ENCODE peak calls at places on chromosomes 7 and 10, in nine cellular contexts. One of them, this sample, is unnamed.
A peak's percentile ranks its signal among the peaks of the same experiment; 100 is the strongest.

GRCh38 chr10:3898821-3899220 is 113.8 kb upstream of the KLF6 start:
- DNase-seq in psoas muscle: no peak
- DNase-seq in tibial artery: no peak
- DNase-seq in endothelial cell of umbilical vein: no peak
- DNase-seq in MCF 10A: peak; percentile 78
- DNase-seq in uterus: no peak
- DNase-seq in GM12865: no peak
- DNase-seq in ovary: no peak
- DNase-seq in esophagus squamous epithelium: no peak
- DNase-seq in this sample: no peak

GRCh38 chr10:971613-972012 is 16.6 kb upstream of the GTPBP4 start:
- DNase-seq in psoas muscle: no peak
- DNase-seq in tibial artery: no peak
- DNase-seq in endothelial cell of umbilical vein: no peak
- DNase-seq in MCF 10A: no peak
- DNase-seq in uterus: no peak
- DNase-seq in GM12865: no peak
- DNase-seq in ovary: no peak
- DNase-seq in esophagus squamous epithelium: no peak
- DNase-seq in this sample: no peak

GRCh38 chr10:131584286-131584685 is 272.8 kb upstream of the TCERG1L start:
- DNase-seq in psoas muscle: no peak
- DNase-seq in tibial artery: no peak
- DNase-seq in endothelial cell of umbilical vein: no peak
- DNase-seq in MCF 10A: no peak
- DNase-seq in uterus: no peak
- DNase-seq in GM12865: no peak
- DNase-seq in ovary: no peak
- DNase-seq in esophagus squamous epithelium: no peak
- DNase-seq in this sample: no peak

GRCh38 chr7:131563918-131564317 is 7.5 kb upstream of the PODXL start:
- DNase-seq in psoas muscle: no peak
- DNase-seq in tibial artery: no peak
- DNase-seq in endothelial cell of umbilical vein: no peak
- DNase-seq in MCF 10A: no peak
- DNase-seq in uterus: no peak
- DNase-seq in GM12865: no peak
- DNase-seq in ovary: no peak
- DNase-seq in esophagus squamous epithelium: no peak
- DNase-seq in this sample: no peak

GRCh38 chr7:21953766-21954165 is 8.1 kb upstream of the CDCA7L start:
- DNase-seq in psoas muscle: no peak
- DNase-seq in tibial artery: no peak
- DNase-seq in endothelial cell of umbilical vein: no peak
- DNase-seq in MCF 10A: no peak
- DNase-seq in uterus: no peak
- DNase-seq in GM12865: no peak
- DNase-seq in ovary: no peak
- DNase-seq in esophagus squamous epithelium: no peak
- DNase-seq in this sample: no peak

GRCh38 chr10:88592425-88592824 is 5.9 kb downstream of the LIPJ start:
- DNase-seq in psoas muscle: no peak
- DNase-seq in tibial artery: no peak
- DNase-seq in endothelial cell of umbilical vein: no peak
- DNase-seq in MCF 10A: peak; percentile 5
- DNase-seq in uterus: no peak
- DNase-seq in GM12865: no peak
- DNase-seq in ovary: no peak
- DNase-seq in esophagus squamous epithelium: no peak
- DNase-seq in this sample: no peak

GRCh38 chr7:37524807-37525206 is 76.1 kb upstream of the ELMO1 start:
- DNase-seq in psoas muscle: no peak
- DNase-seq in tibial artery: no peak
- DNase-seq in endothelial cell of umbilical vein: no peak
- DNase-seq in MCF 10A: no peak
- DNase-seq in uterus: no peak
- DNase-seq in GM12865: no peak
- DNase-seq in ovary: no peak
- DNase-seq in esophagus squamous epithelium: no peak
- DNase-seq in this sample: no peak

GRCh38 chr7:158094046-158094445 is 493.6 kb downstream of the PTPRN2 start:
- DNase-seq in psoas muscle: no peak
- DNase-seq in tibial artery: no peak
- DNase-seq in endothelial cell of umbilical vein: no peak
- DNase-seq in MCF 10A: no peak
- DNase-seq in uterus: no peak
- DNase-seq in GM12865: no peak
- DNase-seq in ovary: no peak
- DNase-seq in esophagus squamous epithelium: no peak
- DNase-seq in this sample: no peak

GRCh38 chr7:133662276-133662675 is 409.4 kb downstream of the EXOC4 start:
- DNase-seq in psoas muscle: no peak
- DNase-seq in tibial artery: no peak
- DNase-seq in endothelial cell of umbilical vein: no peak
- DNase-seq in MCF 10A: no peak
- DNase-seq in uterus: no peak
- DNase-seq in GM12865: no peak
- DNase-seq in ovary: no peak
- DNase-seq in esophagus squamous epithelium: no peak
- DNase-seq in this sample: no peak

GRCh38 chr10:51527806-51528205 is 171.6 kb downstream of the CSTF2T start:
- DNase-seq in psoas muscle: no peak
- DNase-seq in tibial artery: no peak
- DNase-seq in endothelial cell of umbilical vein: peak; percentile 41
- DNase-seq in MCF 10A: no peak
- DNase-seq in uterus: no peak
- DNase-seq in GM12865: no peak
- DNase-seq in ovary: no peak
- DNase-seq in esophagus squamous epithelium: no peak
- DNase-seq in this sample: no peak

GRCh38 chr10:35420044-35420443 is 83.7 kb downstream of the CCNY start:
- DNase-seq in psoas muscle: no peak
- DNase-seq in tibial artery: no peak
- DNase-seq in endothelial cell of umbilical vein: peak; percentile 47
- DNase-seq in MCF 10A: peak; percentile 34
- DNase-seq in uterus: peak; percentile 24
- DNase-seq in GM12865: no peak
- DNase-seq in ovary: no peak
- DNase-seq in esophagus squamous epithelium: no peak
- DNase-seq in this sample: no peak

GRCh38 chr10:103829838-103830465 is 25.4 kb downstream of the SH3PXD2A start:
- DNase-seq in psoas muscle: no peak
- DNase-seq in tibial artery: no peak
- DNase-seq in endothelial cell of umbilical vein: peak; percentile 80
- DNase-seq in MCF 10A: no peak
- DNase-seq in uterus: no peak
- DNase-seq in GM12865: no peak
- DNase-seq in ovary: no peak
- DNase-seq in esophagus squamous epithelium: no peak
- DNase-seq in this sample: no peak

GRCh38 chr10:118698421-118698820 is 56.3 kb downstream of the CACUL1 start:
- DNase-seq in psoas muscle: no peak
- DNase-seq in tibial artery: no peak
- DNase-seq in endothelial cell of umbilical vein: peak; percentile 71
- DNase-seq in MCF 10A: peak; percentile 32
- DNase-seq in uterus: no peak
- DNase-seq in GM12865: peak; percentile 80
- DNase-seq in ovary: no peak
- DNase-seq in esophagus squamous epithelium: no peak
- DNase-seq in this sample: peak; percentile 42

GRCh38 chr10:74909665-74910064 is 83.3 kb downstream of the KAT6B start:
- DNase-seq in psoas muscle: no peak
- DNase-seq in tibial artery: no peak
- DNase-seq in endothelial cell of umbilical vein: no peak
- DNase-seq in MCF 10A: no peak
- DNase-seq in uterus: no peak
- DNase-seq in GM12865: no peak
- DNase-seq in ovary: no peak
- DNase-seq in esophagus squamous epithelium: no peak
- DNase-seq in this sample: no peak

GRCh38 chr10:120943542-120943941 is 92.4 kb downstream of the WDR11 start:
- DNase-seq in psoas muscle: no peak
- DNase-seq in tibial artery: no peak
- DNase-seq in endothelial cell of umbilical vein: no peak
- DNase-seq in MCF 10A: no peak
- DNase-seq in uterus: no peak
- DNase-seq in GM12865: no peak
- DNase-seq in ovary: no peak
- DNase-seq in esophagus squamous epithelium: no peak
- DNase-seq in this sample: no peak

GRCh38 chr7:129434172-129434845 is at the start of gene STRIP2:
- DNase-seq in psoas muscle: peak; percentile 96
- DNase-seq in tibial artery: peak; percentile 93
- DNase-seq in endothelial cell of umbilical vein: peak; percentile 92
- DNase-seq in MCF 10A: peak; percentile 84
- DNase-seq in uterus: peak; percentile 86
- DNase-seq in GM12865: peak; percentile 90
- DNase-seq in ovary: peak; percentile 91
- DNase-seq in esophagus squamous epithelium: peak; percentile 17
- DNase-seq in this sample: peak; percentile 94

GRCh38 chr7:2934984-2935740 is 91.1 kb upstream of the GNA12 start:
- DNase-seq in psoas muscle: no peak
- DNase-seq in tibial artery: peak; percentile 51
- DNase-seq in endothelial cell of umbilical vein: no peak
- DNase-seq in MCF 10A: no peak
- DNase-seq in uterus: no peak
- DNase-seq in GM12865: no peak
- DNase-seq in ovary: no peak
- DNase-seq in esophagus squamous epithelium: no peak
- DNase-seq in this sample: no peak

GRCh38 chr7:2932761-2933251 is 88.7 kb upstream of the GNA12 start:
- DNase-seq in psoas muscle: no peak
- DNase-seq in tibial artery: peak; percentile 51
- DNase-seq in endothelial cell of umbilical vein: no peak
- DNase-seq in MCF 10A: no peak
- DNase-seq in uterus: no peak
- DNase-seq in GM12865: no peak
- DNase-seq in ovary: no peak
- DNase-seq in esophagus squamous epithelium: no peak
- DNase-seq in this sample: no peak

GRCh38 chr7:2936301-2936700 is 92.2 kb upstream of the GNA12 start:
- DNase-seq in psoas muscle: no peak
- DNase-seq in tibial artery: peak; percentile 17
- DNase-seq in endothelial cell of umbilical vein: no peak
- DNase-seq in MCF 10A: no peak
- DNase-seq in uterus: no peak
- DNase-seq in GM12865: no peak
- DNase-seq in ovary: no peak
- DNase-seq in esophagus squamous epithelium: no peak
- DNase-seq in this sample: no peak

GRCh38 chr7:2936891-2937580 is 92.9 kb upstream of the GNA12 start:
- DNase-seq in psoas muscle: no peak
- DNase-seq in tibial artery: peak; percentile 43
- DNase-seq in endothelial cell of umbilical vein: no peak
- DNase-seq in MCF 10A: no peak
- DNase-seq in uterus: no peak
- DNase-seq in GM12865: no peak
- DNase-seq in ovary: no peak
- DNase-seq in esophagus squamous epithelium: no peak
- DNase-seq in this sample: no peak

GRCh38 chr7:2934211-2934731 is 90.2 kb upstream of the GNA12 start:
- DNase-seq in psoas muscle: no peak
- DNase-seq in tibial artery: peak; percentile 43
- DNase-seq in endothelial cell of umbilical vein: peak; percentile 44
- DNase-seq in MCF 10A: peak; percentile 77
- DNase-seq in uterus: no peak
- DNase-seq in GM12865: no peak
- DNase-seq in ovary: no peak
- DNase-seq in esophagus squamous epithelium: no peak
- DNase-seq in this sample: no peak
- TF ChIP-seq CTCF in psoas muscle: no peak
- TF ChIP-seq CTCF in tibial artery: no peak
- TF ChIP-seq CTCF in endothelial cell of umbilical vein: peak; percentile 15
- TF ChIP-seq CTCF in MCF 10A: peak; percentile 34
- TF ChIP-seq CTCF in uterus: no peak
- TF ChIP-seq CTCF in GM12865: no peak
- TF ChIP-seq CTCF in ovary: no peak
- TF ChIP-seq CTCF in esophagus squamous epithelium: no peak
- TF ChIP-seq CTCF in this sample: no peak

DNA sequence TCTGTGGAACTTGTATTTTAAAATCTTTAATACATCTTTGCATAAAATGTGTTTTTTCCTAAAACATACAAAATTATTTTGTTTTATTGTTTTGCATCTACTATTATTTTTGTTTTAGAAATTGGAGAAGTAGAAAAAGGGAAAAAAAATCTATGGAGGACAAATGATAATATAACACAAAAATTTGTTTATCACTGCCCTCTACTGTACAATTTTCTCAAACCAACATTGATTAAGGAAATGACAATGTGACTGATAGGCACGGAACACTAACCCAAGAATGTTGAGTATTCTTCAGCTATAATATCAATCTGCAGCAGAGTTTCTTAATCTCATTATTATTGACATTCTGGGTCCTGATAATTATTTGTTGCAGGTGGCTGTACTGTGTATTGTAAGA is 9.5 kb upstream of the ING3 start:
- DNase-seq in psoas muscle: no peak
- DNase-seq in tibial artery: no peak
- DNase-seq in endothelial cell of umbilical vein: peak; percentile 75
- DNase-seq in MCF 10A: peak; percentile 16
- DNase-seq in uterus: no peak
- DNase-seq in GM12865: no peak
- DNase-seq in ovary: no peak
- DNase-seq in esophagus squamous epithelium: no peak
- DNase-seq in this sample: no peak
- TF ChIP-seq CTCF in psoas muscle: peak; percentile 41
- TF ChIP-seq CTCF in tibial artery: peak; percentile 35
- TF ChIP-seq CTCF in endothelial cell of umbilical vein: no peak
- TF ChIP-seq CTCF in MCF 10A: no peak
- TF ChIP-seq CTCF in uterus: no peak
- TF ChIP-seq CTCF in GM12865: no peak
- TF ChIP-seq CTCF in ovary: no peak
- TF ChIP-seq CTCF in esophagus squamous epithelium: no peak
- TF ChIP-seq CTCF in this sample: peak; percentile 31

DNA sequence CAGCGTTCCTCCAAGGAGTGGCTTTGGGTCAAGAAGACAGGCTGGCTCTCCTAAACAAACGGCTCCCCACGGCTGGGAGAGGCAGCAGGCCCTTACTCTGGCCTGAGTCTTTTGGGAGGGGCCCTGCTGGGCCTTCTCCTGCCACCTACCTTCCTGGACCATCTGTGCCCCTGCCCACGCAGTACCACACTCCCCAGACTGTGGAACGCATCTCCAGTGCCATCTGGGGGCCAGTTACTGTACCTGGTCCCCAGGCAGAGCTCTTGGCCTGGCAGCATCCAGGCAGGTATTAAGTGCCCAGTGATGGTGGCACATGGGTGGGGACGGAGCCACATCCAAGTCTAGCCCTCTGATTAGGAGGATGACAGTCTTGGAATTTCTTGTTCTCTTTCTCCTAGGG is 14.4 kb downstream of the ALKBH4 start:
- DNase-seq in psoas muscle: no peak
- DNase-seq in tibial artery: no peak
- DNase-seq in endothelial cell of umbilical vein: no peak
- DNase-seq in MCF 10A: peak; percentile 22
- DNase-seq in uterus: no peak
- DNase-seq in GM12865: peak; percentile 69
- DNase-seq in ovary: no peak
- DNase-seq in esophagus squamous epithelium: no peak
- DNase-seq in this sample: no peak
- TF ChIP-seq CTCF in psoas muscle: peak; percentile 12
- TF ChIP-seq CTCF in tibial artery: no peak
- TF ChIP-seq CTCF in endothelial cell of umbilical vein: peak; percentile 22
- TF ChIP-seq CTCF in MCF 10A: no peak
- TF ChIP-seq CTCF in uterus: no peak
- TF ChIP-seq CTCF in GM12865: peak; percentile 52
- TF ChIP-seq CTCF in ovary: no peak
- TF ChIP-seq CTCF in esophagus squamous epithelium: no peak
- TF ChIP-seq CTCF in this sample: peak; percentile 63

GRCh38 chr7:74656911-74657691 is 417 bp upstream of the GTF2I start:
- DNase-seq in psoas muscle: peak; percentile 99
- DNase-seq in tibial artery: peak; percentile 98
- DNase-seq in endothelial cell of umbilical vein: peak; percentile 97
- DNase-seq in MCF 10A: peak; percentile 97
- DNase-seq in uterus: peak; percentile 97
- DNase-seq in GM12865: peak; percentile 100
- DNase-seq in ovary: peak; percentile 97
- DNase-seq in esophagus squamous epithelium: peak; percentile 90
- DNase-seq in this sample: peak; percentile 93
- TF ChIP-seq CTCF in psoas muscle: peak; percentile 14
- TF ChIP-seq CTCF in tibial artery: no peak
- TF ChIP-seq CTCF in endothelial cell of umbilical vein: peak; percentile 19
- TF ChIP-seq CTCF in MCF 10A: peak; percentile 5
- TF ChIP-seq CTCF in uterus: no peak
- TF ChIP-seq CTCF in GM12865: peak; percentile 2
- TF ChIP-seq CTCF in ovary: no peak
- TF ChIP-seq CTCF in esophagus squamous epithelium: peak; percentile 4
- TF ChIP-seq CTCF in this sample: no peak